ENCODE peak calls at places on chromosomes 3 and 15, in five cellular contexts. One of them, this sample, is unnamed.
A peak's percentile ranks its signal among the peaks of the same experiment; 100 is the strongest.

GRCh38 chr3:177523991-177524438 is 326.7 kb upstream of the TBL1XR1 start:
- DNase-seq in fibroblast of lung: peak; percentile 84
- DNase-seq in endothelial cell of umbilical vein: no peak
- DNase-seq in psoas muscle: no peak
- DNase-seq in ascending aorta: no peak
- DNase-seq in this sample: peak; percentile 61

GRCh38 chr15:42349178-42349577 is 10.1 kb upstream of the CAPN3 start:
- DNase-seq in fibroblast of lung: no peak
- DNase-seq in endothelial cell of umbilical vein: no peak
- DNase-seq in psoas muscle: no peak
- DNase-seq in ascending aorta: no peak
- DNase-seq in this sample: no peak

GRCh38 chr15:51156957-51157356 is 62.3 kb upstream of the TNFAIP8L3 start:
- DNase-seq in fibroblast of lung: no peak
- DNase-seq in endothelial cell of umbilical vein: no peak
- DNase-seq in psoas muscle: no peak
- DNase-seq in ascending aorta: no peak
- DNase-seq in this sample: no peak

GRCh38 chr15:80309769-80310384 is 57.9 kb upstream of the CTXND1 start:
- DNase-seq in fibroblast of lung: peak; percentile 49
- DNase-seq in endothelial cell of umbilical vein: peak; percentile 11
- DNase-seq in psoas muscle: no peak
- DNase-seq in ascending aorta: no peak
- DNase-seq in this sample: peak; percentile 10

GRCh38 chr3:17091895-17092294 is 207.1 kb downstream of the PLCL2 start:
- DNase-seq in fibroblast of lung: peak; percentile 4
- DNase-seq in endothelial cell of umbilical vein: no peak
- DNase-seq in psoas muscle: no peak
- DNase-seq in ascending aorta: no peak
- DNase-seq in this sample: no peak

GRCh38 chr3:63576826-63577225 is 75.6 kb upstream of the SNTN start:
- DNase-seq in fibroblast of lung: no peak
- DNase-seq in endothelial cell of umbilical vein: no peak
- DNase-seq in psoas muscle: no peak
- DNase-seq in ascending aorta: no peak
- DNase-seq in this sample: peak; percentile 87

GRCh38 chr3:157572559-157573270 is 69.5 kb upstream of the VEPH1 start:
- DNase-seq in fibroblast of lung: peak; percentile 59
- DNase-seq in endothelial cell of umbilical vein: peak; percentile 83
- DNase-seq in psoas muscle: no peak
- DNase-seq in ascending aorta: no peak
- DNase-seq in this sample: peak; percentile 29

GRCh38 chr3:122938756-122939425 is 88.7 kb downstream of the SEMA5B start:
- DNase-seq in fibroblast of lung: no peak
- DNase-seq in endothelial cell of umbilical vein: no peak
- DNase-seq in psoas muscle: peak; percentile 34
- DNase-seq in ascending aorta: no peak
- DNase-seq in this sample: peak; percentile 79

GRCh38 chr15:37765809-37766208 is 168.6 kb upstream of the TMCO5A start:
- DNase-seq in fibroblast of lung: peak; percentile 5
- DNase-seq in endothelial cell of umbilical vein: peak; percentile 53
- DNase-seq in psoas muscle: no peak
- DNase-seq in ascending aorta: no peak
- DNase-seq in this sample: peak; percentile 67

GRCh38 chr15:54917312-54917711 is 279.4 kb downstream of the RSL24D1 start:
- DNase-seq in fibroblast of lung: no peak
- DNase-seq in endothelial cell of umbilical vein: peak; percentile 1
- DNase-seq in psoas muscle: no peak
- DNase-seq in ascending aorta: no peak
- DNase-seq in this sample: no peak

GRCh38 chr15:25094519-25094918 is 139.7 kb downstream of the SNRPN start:
- DNase-seq in fibroblast of lung: no peak
- DNase-seq in endothelial cell of umbilical vein: no peak
- DNase-seq in psoas muscle: no peak
- DNase-seq in ascending aorta: no peak
- DNase-seq in this sample: no peak

GRCh38 chr15:31303434-31304073 is 23.1 kb upstream of the KLF13 start:
- DNase-seq in fibroblast of lung: no peak
- DNase-seq in endothelial cell of umbilical vein: no peak
- DNase-seq in psoas muscle: peak; percentile 25
- DNase-seq in ascending aorta: peak; percentile 48
- DNase-seq in this sample: no peak

GRCh38 chr3:73503781-73504180 is 121.0 kb downstream of the PDZRN3 start:
- DNase-seq in fibroblast of lung: peak; percentile 58
- DNase-seq in endothelial cell of umbilical vein: no peak
- DNase-seq in psoas muscle: no peak
- DNase-seq in ascending aorta: no peak
- DNase-seq in this sample: no peak

GRCh38 chr3:140505256-140505655 is 172.6 kb upstream of the TRIM42 start:
- DNase-seq in fibroblast of lung: no peak
- DNase-seq in endothelial cell of umbilical vein: no peak
- DNase-seq in psoas muscle: no peak
- DNase-seq in ascending aorta: no peak
- DNase-seq in this sample: no peak

GRCh38 chr3:170801597-170801996 is 68.4 kb downstream of the RPL22L1 start:
- DNase-seq in fibroblast of lung: no peak
- DNase-seq in endothelial cell of umbilical vein: no peak
- DNase-seq in psoas muscle: no peak
- DNase-seq in ascending aorta: no peak
- DNase-seq in this sample: no peak

GRCh38 chr3:14369675-14370669 is 32.4 kb upstream of the SLC6A6 start:
- DNase-seq in fibroblast of lung: no peak
- DNase-seq in endothelial cell of umbilical vein: no peak
- DNase-seq in psoas muscle: peak; percentile 52
- DNase-seq in ascending aorta: no peak
- DNase-seq in this sample: peak; percentile 77

GRCh38 chr3:155418426-155418825 is 124.9 kb upstream of the STRIT1 start:
- DNase-seq in fibroblast of lung: no peak
- DNase-seq in endothelial cell of umbilical vein: no peak
- DNase-seq in psoas muscle: no peak
- DNase-seq in ascending aorta: no peak
- DNase-seq in this sample: no peak

GRCh38 chr15:81301815-81302399 is 22.0 kb downstream of the STARD5 start:
- DNase-seq in fibroblast of lung: no peak
- DNase-seq in endothelial cell of umbilical vein: no peak
- DNase-seq in psoas muscle: no peak
- DNase-seq in ascending aorta: no peak
- DNase-seq in this sample: no peak

GRCh38 chr15:79811406-79812405 is 85.1 kb downstream of the MTHFS start:
- DNase-seq in fibroblast of lung: peak; percentile 57
- DNase-seq in endothelial cell of umbilical vein: no peak
- DNase-seq in psoas muscle: peak; percentile 54
- DNase-seq in ascending aorta: no peak
- DNase-seq in this sample: peak; percentile 48

GRCh38 chr3:65584002-65584401 is 454.7 kb downstream of the MAGI1 start:
- DNase-seq in fibroblast of lung: no peak
- DNase-seq in endothelial cell of umbilical vein: no peak
- DNase-seq in psoas muscle: no peak
- DNase-seq in ascending aorta: no peak
- DNase-seq in this sample: no peak

GRCh38 chr15:51782357-51782896 is 31.0 kb downstream of the TMOD2 start:
- DNase-seq in fibroblast of lung: peak; percentile 22
- DNase-seq in endothelial cell of umbilical vein: peak; percentile 25
- DNase-seq in psoas muscle: no peak
- DNase-seq in ascending aorta: no peak
- DNase-seq in this sample: peak; percentile 31

GRCh38 chr3:72069543-72069942 is 284.6 kb upstream of the PROK2 start:
- DNase-seq in fibroblast of lung: no peak
- DNase-seq in endothelial cell of umbilical vein: no peak
- DNase-seq in psoas muscle: no peak
- DNase-seq in ascending aorta: no peak
- DNase-seq in this sample: no peak

GRCh38 chr3:24273491-24273890 is 221.2 kb downstream of the THRB start:
- DNase-seq in fibroblast of lung: no peak
- DNase-seq in endothelial cell of umbilical vein: no peak
- DNase-seq in psoas muscle: no peak
- DNase-seq in ascending aorta: no peak
- DNase-seq in this sample: peak; percentile 11

GRCh38 chr3:71064976-71065763 is 518.4 kb downstream of the FOXP1 start:
- DNase-seq in fibroblast of lung: peak; percentile 55
- DNase-seq in endothelial cell of umbilical vein: peak; percentile 67
- DNase-seq in psoas muscle: peak; percentile 50
- DNase-seq in ascending aorta: peak; percentile 82
- DNase-seq in this sample: peak; percentile 67

GRCh38 chr3:12224181-12225147 is 64.4 kb upstream of the PPARG start:
- DNase-seq in fibroblast of lung: peak; percentile 96
- DNase-seq in endothelial cell of umbilical vein: no peak
- DNase-seq in psoas muscle: no peak
- DNase-seq in ascending aorta: no peak
- DNase-seq in this sample: peak; percentile 98

GRCh38 chr15:56496635-56497034 is 31.7 kb upstream of the MNS1 start:
- DNase-seq in fibroblast of lung: peak; percentile 86
- DNase-seq in endothelial cell of umbilical vein: peak; percentile 78
- DNase-seq in psoas muscle: no peak
- DNase-seq in ascending aorta: no peak
- DNase-seq in this sample: peak; percentile 66

GRCh38 chr3:184383033-184383740 is 3.3 kb downstream of the CHRD start:
- DNase-seq in fibroblast of lung: no peak
- DNase-seq in endothelial cell of umbilical vein: no peak
- DNase-seq in psoas muscle: no peak
- DNase-seq in ascending aorta: no peak
- DNase-seq in this sample: no peak

GRCh38 chr15:70356062-70356860 is 258.5 kb upstream of the TLE3 start:
- DNase-seq in fibroblast of lung: no peak
- DNase-seq in endothelial cell of umbilical vein: no peak
- DNase-seq in psoas muscle: no peak
- DNase-seq in ascending aorta: peak; percentile 42
- DNase-seq in this sample: no peak

DNA sequence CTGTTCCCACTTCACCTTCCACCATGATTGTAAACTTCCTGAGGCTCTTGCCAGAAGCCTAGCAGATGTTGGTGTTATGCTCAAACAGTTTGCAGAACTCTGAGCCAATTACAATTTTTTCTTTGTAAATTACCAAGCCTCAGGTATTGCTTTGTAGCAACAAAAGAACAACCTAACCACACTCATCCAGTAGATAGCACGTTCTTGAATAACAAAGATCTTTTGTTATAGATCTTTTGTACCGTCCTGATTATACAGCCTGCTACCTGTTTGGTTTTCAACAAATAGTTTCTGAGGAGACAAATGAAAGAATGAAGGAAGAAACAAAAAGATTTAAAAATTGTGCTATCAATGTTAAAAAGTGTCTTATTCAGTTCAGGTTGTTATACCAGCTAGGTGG is 474.7 kb upstream of the ALCAM start:
- DNase-seq in fibroblast of lung: no peak
- DNase-seq in endothelial cell of umbilical vein: no peak
- DNase-seq in psoas muscle: no peak
- DNase-seq in ascending aorta: no peak
- DNase-seq in this sample: no peak
- H3K4me1 ChIP-seq in fibroblast of lung: no peaks in the 10 kb centered on the region
- H3K4me1 ChIP-seq in endothelial cell of umbilical vein: peaks cover 5% of the 10 kb centered on the region
- H3K4me1 ChIP-seq in psoas muscle: no peaks in the 10 kb centered on the region
- H3K4me1 ChIP-seq in ascending aorta: no peaks in the 10 kb centered on the region
- H3K4me1 ChIP-seq in this sample: no peaks in the 10 kb centered on the region

GRCh38 chr15:100596792-100597191 is 5.2 kb downstream of the LINS1 start:
- DNase-seq in fibroblast of lung: no peak
- DNase-seq in endothelial cell of umbilical vein: no peak
- DNase-seq in psoas muscle: no peak
- DNase-seq in ascending aorta: peak; percentile 67
- DNase-seq in this sample: peak; percentile 68

GRCh38 chr15:100601158-100601557 is 826 bp downstream of the LINS1 start:
- DNase-seq in fibroblast of lung: no peak
- DNase-seq in endothelial cell of umbilical vein: peak; percentile 57
- DNase-seq in psoas muscle: no peak
- DNase-seq in ascending aorta: no peak
- DNase-seq in this sample: peak; percentile 3

GRCh38 chr15:100598655-100599054 is 3.3 kb downstream of the LINS1 start:
- DNase-seq in fibroblast of lung: no peak
- DNase-seq in endothelial cell of umbilical vein: no peak
- DNase-seq in psoas muscle: no peak
- DNase-seq in ascending aorta: no peak
- DNase-seq in this sample: no peak

GRCh38 chr15:100595964-100596363 is 6.0 kb downstream of the LINS1 start:
- DNase-seq in fibroblast of lung: no peak
- DNase-seq in endothelial cell of umbilical vein: no peak
- DNase-seq in psoas muscle: no peak
- DNase-seq in ascending aorta: no peak
- DNase-seq in this sample: no peak

GRCh38 chr15:100597862-100598261 is 4.1 kb downstream of the LINS1 start:
- DNase-seq in fibroblast of lung: no peak
- DNase-seq in endothelial cell of umbilical vein: no peak
- DNase-seq in psoas muscle: no peak
- DNase-seq in ascending aorta: no peak
- DNase-seq in this sample: no peak
- H3K4me3 ChIP-seq in fibroblast of lung: no peak overlapping the region
- H3K4me3 ChIP-seq in endothelial cell of umbilical vein: no peak overlapping the region
- H3K4me3 ChIP-seq in psoas muscle: no peak overlapping the region
- H3K4me3 ChIP-seq in ascending aorta: no peak overlapping the region
- H3K4me3 ChIP-seq in this sample: no peak overlapping the region

GRCh38 chr3:169457807-169458206 is 205.7 kb downstream of the MECOM start:
- DNase-seq in fibroblast of lung: no peak
- DNase-seq in endothelial cell of umbilical vein: no peak
- DNase-seq in psoas muscle: no peak
- DNase-seq in ascending aorta: no peak
- DNase-seq in this sample: no peak
- H3K27ac ChIP-seq in fibroblast of lung: no peak overlapping the region
- H3K27ac ChIP-seq in endothelial cell of umbilical vein: no peak overlapping the region
- H3K27ac ChIP-seq in psoas muscle: no peak overlapping the region
- H3K27ac ChIP-seq in ascending aorta: no peak overlapping the region
- H3K27ac ChIP-seq in this sample: no peak overlapping the region

GRCh38 chr3:153760952-153761351 is 360.2 kb upstream of the ARHGEF26 start:
- DNase-seq in fibroblast of lung: no peak
- DNase-seq in endothelial cell of umbilical vein: no peak
- DNase-seq in psoas muscle: no peak
- DNase-seq in ascending aorta: no peak
- DNase-seq in this sample: no peak

GRCh38 chr3:153756816-153757215 is 364.4 kb upstream of the ARHGEF26 start:
- DNase-seq in fibroblast of lung: peak; percentile 16
- DNase-seq in endothelial cell of umbilical vein: no peak
- DNase-seq in psoas muscle: no peak
- DNase-seq in ascending aorta: no peak
- DNase-seq in this sample: no peak

GRCh38 chr3:153762411-153763235 is 358.6 kb upstream of the ARHGEF26 start:
- DNase-seq in fibroblast of lung: peak; percentile 65
- DNase-seq in endothelial cell of umbilical vein: no peak
- DNase-seq in psoas muscle: no peak
- DNase-seq in ascending aorta: no peak
- DNase-seq in this sample: no peak

GRCh38 chr3:153753035-153753434 is 368.2 kb upstream of the ARHGEF26 start:
- DNase-seq in fibroblast of lung: no peak
- DNase-seq in endothelial cell of umbilical vein: no peak
- DNase-seq in psoas muscle: no peak
- DNase-seq in ascending aorta: no peak
- DNase-seq in this sample: no peak

DNA sequence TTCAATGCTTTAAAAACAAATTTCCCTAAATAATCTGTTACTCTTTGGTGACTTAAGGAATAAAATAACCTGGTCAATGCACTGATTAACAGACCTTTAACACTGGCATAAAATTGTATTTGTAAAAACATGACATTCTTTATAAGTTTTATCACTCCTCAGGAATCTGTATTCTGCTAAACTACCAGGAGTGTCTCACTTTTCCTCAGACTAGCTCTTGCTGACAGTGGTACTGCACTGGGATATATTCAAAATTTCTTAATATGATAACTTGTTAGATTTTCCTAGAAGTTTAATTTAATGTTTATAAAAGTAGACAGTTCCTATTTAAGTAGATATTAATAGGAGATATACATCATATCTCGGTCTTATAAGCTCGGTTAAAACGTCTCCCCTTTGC is 363.4 kb upstream of the ARHGEF26 start:
- DNase-seq in fibroblast of lung: no peak
- DNase-seq in endothelial cell of umbilical vein: no peak
- DNase-seq in psoas muscle: no peak
- DNase-seq in ascending aorta: no peak
- DNase-seq in this sample: no peak
- H3K4me1 ChIP-seq in fibroblast of lung: no peaks in the 10 kb centered on the region
- H3K4me1 ChIP-seq in endothelial cell of umbilical vein: no peaks in the 10 kb centered on the region
- H3K4me1 ChIP-seq in psoas muscle: no peaks in the 10 kb centered on the region
- H3K4me1 ChIP-seq in ascending aorta: no peaks in the 10 kb centered on the region
- H3K4me1 ChIP-seq in this sample: no peaks in the 10 kb centered on the region

This sample was measured in small intestine.